ENCODE peak calls at places on chromosome 18, in seven cellular contexts. G is right cardiac atrium; B is SK-N-MC; S is erythroblast; P is mucosa of gallbladder; Q is activated T-cell treated with anti-CD3 and anti-CD28 coated beads, Interleukin-2, amount 50 U/mL, for 72 hours; Z is GM04503. J is an unnamed sample.

GRCh38 chr18:48949606-48950535 is 894 bp downstream of the SMAD7 start:
- DNase-seq in Q (peak), Z (no peak), S (peak), B (no peak), P (no peak), G (no peak), J (peak)

GRCh38 chr18:66838340-66838987 is 234.6 kb upstream of the CDH19 start:
- DNase-seq in Q (no peak), P (no peak), G (peak), Z (no peak), S (no peak), B (no peak), J (no peak)

GRCh38 chr18:7958081-7958896 is 391.2 kb downstream of the PTPRM start:
- DNase-seq in Z (no peak), P (no peak), G (no peak), Q (no peak), B (no peak), S (no peak), J (no peak)

GRCh38 chr18:51072586-51073303 is 42.7 kb downstream of the SMAD4 start:
- DNase-seq in Q (no peak), S (no peak), B (no peak), P (no peak), G (no peak), Z (no peak), J (no peak)

GRCh38 chr18:5979971-5980457 is 84.7 kb upstream of the TMEM200C start:
- DNase-seq in G (peak), B (no peak), S (no peak), Q (no peak), P (no peak), Z (no peak), J (no peak)

GRCh38 chr18:67132919-67133318 is 383.6 kb downstream of the DSEL start:
- DNase-seq in G (no peak), P (no peak), Q (no peak), Z (no peak), S (no peak), B (no peak), J (no peak)

GRCh38 chr18:62037012-62037742 is 144.4 kb upstream of the RNF152 start:
- DNase-seq in B (no peak), P (no peak), G (peak), Z (no peak), Q (no peak), S (no peak), J (no peak)

GRCh38 chr18:34928068-34928753 is 113.0 kb upstream of the MAPRE2 start:
- DNase-seq in P (no peak), B (no peak), G (no peak), S (no peak), Q (no peak), Z (no peak), J (peak)

GRCh38 chr18:70015127-70015526 is 67.5 kb upstream of the CD226 start:
- DNase-seq in B (no peak), S (no peak), Q (no peak), P (no peak), G (no peak), Z (no peak), J (no peak)

GRCh38 chr18:79558196-79559120 is 121.1 kb upstream of the CTDP1 start:
- DNase-seq in Z (no peak), Q (no peak), P (no peak), S (no peak), B (no peak), G (no peak), J (no peak)

GRCh38 chr18:57397440-57397839 is 37.7 kb upstream of the ONECUT2 start:
- DNase-seq in G (no peak), P (no peak), B (no peak), S (no peak), Z (peak), Q (no peak), J (peak)

GRCh38 chr18:48409591-48410094 is 460 bp upstream of the ZBTB7C start:
- DNase-seq in Q (peak), P (no peak), Z (no peak), S (no peak), B (no peak), G (peak), J (no peak)

GRCh38 chr18:63832470-63832869 is 55.0 kb upstream of the SERPINB2 start:
- DNase-seq in Q (no peak), Z (no peak), P (no peak), S (no peak), G (no peak), B (no peak), J (no peak)

GRCh38 chr18:26656944-26657536 is 108.7 kb upstream of the KCTD1 start:
- DNase-seq in G (peak), B (no peak), P (peak), Q (peak), S (no peak), Z (no peak), J (peak)

GRCh38 chr18:75377258-75377657 is 50.2 kb downstream of the SMIM21 start:
- DNase-seq in P (no peak), Z (no peak), B (no peak), Q (no peak), G (no peak), S (no peak), J (no peak)

GRCh38 chr18:46174317-46175039 is 70.3 kb downstream of the HAUS1 start:
- DNase-seq in Z (no peak), Q (peak), S (peak), B (no peak), P (no peak), G (peak), J (no peak)

GRCh38 chr18:70920840-70921374 is 632.1 kb downstream of the SOCS6 start:
- DNase-seq in G (no peak), Z (no peak), Q (no peak), S (no peak), P (no peak), B (no peak), J (no peak)

GRCh38 chr18:47881752-47882455 is 48.6 kb downstream of the SMAD2 start:
- DNase-seq in Q (no peak), B (no peak), Z (no peak), S (no peak), P (no peak), G (no peak), J (no peak)

GRCh38 chr18:52682260-52682659 is 342.3 kb downstream of the DCC start:
- DNase-seq in G (no peak), Q (no peak), S (no peak), P (no peak), Z (no peak), B (no peak), J (no peak)

GRCh38 chr18:62187543-62188378 is 706 bp downstream of the RELCH start:
- DNase-seq in S (peak), G (peak), Q (peak), P (peak), B (no peak), Z (peak), J (peak)

GRCh38 chr18:623760-624620 is 27.2 kb downstream of the CLUL1 start:
- DNase-seq in Q (peak), Z (peak), S (peak), G (peak), P (peak), B (peak), J (peak)

GRCh38 chr18:36391426-36392145 is 94.1 kb downstream of the FHOD3 start:
- DNase-seq in S (no peak), P (no peak), Z (no peak), B (no peak), G (no peak), Q (no peak), J (no peak)

GRCh38 chr18:26869640-26870039 is 4.1 kb upstream of the AQP4 start:
- DNase-seq in Z (no peak), P (no peak), B (no peak), Q (no peak), G (no peak), S (no peak), J (no peak)

GRCh38 chr18:43277164-43277600 is at the start of gene SYT4:
- DNase-seq in Z (no peak), S (no peak), P (peak), G (peak), B (peak), Q (no peak), J (no peak)

GRCh38 chr18:27778441-27778840 is 398.5 kb downstream of the CDH2 start:
- DNase-seq in P (no peak), B (no peak), G (no peak), Z (no peak), Q (no peak), S (no peak), J (peak)

GRCh38 chr18:3246636-3247242 is 862 bp upstream of the MYL12A start:
- DNase-seq in P (peak), G (peak), B (no peak), Z (no peak), Q (peak), S (peak), J (no peak)

GRCh38 chr18:77069931-77070330 is 62.7 kb downstream of the MBP start:
- DNase-seq in P (no peak), Z (no peak), S (no peak), G (no peak), B (no peak), Q (peak), J (no peak)

GRCh38 chr18:38464024-38464423 is 898.4 kb upstream of the CELF4 start:
- DNase-seq in Z (no peak), G (no peak), Q (no peak), B (no peak), P (no peak), S (no peak), J (no peak)

GRCh38 chr18:46555724-46556123 is 101.3 kb downstream of the LOXHD1 start:
- DNase-seq in S (peak), P (no peak), B (no peak), G (peak), Z (no peak), Q (peak), J (peak)

GRCh38 chr18:3624818-3625716 is 175.1 kb downstream of the TGIF1 start:
- DNase-seq in P (peak), Z (peak), Q (peak), G (no peak), B (no peak), S (peak), J (peak)

GRCh38 chr18:37322497-37323035 is 243.0 kb downstream of the CELF4 start:
- DNase-seq in B (no peak), G (no peak), Q (peak), P (no peak), S (peak), Z (no peak), J (peak)